ENCODE peak calls at places on chromosomes 12 and 14, in five cellular contexts. O is mammary epithelial cell, Y is right lobe of liver, T is body of pancreas, K is DND-41. M is an unnamed sample.

GRCh38 chr14:67396381-67396965 is 15.5 kb downstream of the PLEK2 start:
- DNase-seq in K (no peak), T (no peak), Y (no peak), O (no peak), M (no peak)

GRCh38 chr12:42759622-42760273 is 170.2 kb upstream of the PRICKLE1 start:
- DNase-seq in Y (peak; percentile 46), K (no peak), O (no peak), T (peak; percentile 84), M (no peak)

GRCh38 chr12:131112690-131113290 is 159.1 kb downstream of the ADGRD1 start:
- DNase-seq in T (no peak), Y (no peak), K (no peak), O (no peak), M (no peak)

GRCh38 chr12:122082621-122083356 is 4.2 kb downstream of the MLXIP start:
- DNase-seq in K (no peak), T (no peak), O (no peak), Y (no peak), M (no peak)

GRCh38 chr12:124940393-124941169 is 26.1 kb upstream of the UBC start:
- DNase-seq in Y (peak; percentile 86), K (peak; percentile 91), T (peak; percentile 89), O (peak; percentile 88), M (peak; percentile 79)

GRCh38 chr14:71165121-71165574 is 257.9 kb downstream of the PCNX1 start:
- DNase-seq in Y (no peak), O (peak; percentile 35), T (peak; percentile 13), K (no peak), M (no peak)

GRCh38 chr14:52380294-52380693 is 66.2 kb downstream of the PTGER2 start:
- DNase-seq in K (no peak), Y (no peak), T (no peak), O (peak; percentile 82), M (no peak)

GRCh38 chr14:28867571-28867970 is 101.0 kb downstream of the FOXG1 start:
- DNase-seq in T (no peak), O (no peak), Y (no peak), K (no peak), M (no peak)

GRCh38 chr12:10607885-10608458 is 5.4 kb downstream of the MAGOHB start:
- DNase-seq in O (no peak), K (peak; percentile 18), T (no peak), Y (no peak), M (no peak)

GRCh38 chr14:31441273-31442110 is 15.8 kb downstream of the DTD2 start:
- DNase-seq in T (no peak), K (no peak), Y (no peak), O (no peak), M (no peak)

GRCh38 chr14:31449136-31449535 is 8.2 kb downstream of the DTD2 start:
- DNase-seq in K (no peak), Y (no peak), T (no peak), O (no peak), M (no peak)

GRCh38 chr14:31442284-31442683 is 15.0 kb downstream of the DTD2 start:
- DNase-seq in K (no peak), Y (no peak), O (no peak), T (no peak), M (no peak)

GRCh38 chr14:31449971-31450610 is 7.2 kb downstream of the DTD2 start:
- DNase-seq in K (no peak), O (peak; percentile 28), Y (no peak), T (no peak), M (no peak)

DNA sequence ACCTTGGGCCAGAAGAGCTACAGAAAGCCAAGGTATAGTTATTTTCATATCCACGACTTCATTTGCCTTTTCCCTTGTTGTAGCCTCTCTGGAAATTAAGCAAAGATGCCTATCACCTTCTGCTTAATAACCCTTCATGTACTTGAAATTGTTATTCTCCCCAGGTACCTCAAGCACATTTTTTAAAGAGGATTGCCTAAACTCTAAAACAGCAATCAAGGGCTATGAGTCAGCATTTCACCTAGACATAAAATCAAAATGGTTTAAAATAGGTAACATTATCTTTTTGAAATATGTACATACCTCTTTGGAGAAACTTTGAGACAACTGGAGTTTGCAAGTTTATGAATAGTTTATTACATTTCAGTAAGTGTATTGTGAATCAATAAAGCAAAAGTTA is 11.6 kb downstream of the DTD2 start:
- DNase-seq in K (no peak), Y (no peak), O (no peak), T (no peak), M (no peak)
- H3K4me3 ChIP-seq in K (no peak overlapping the region), Y (no peak overlapping the region), O (no peak overlapping the region), T (no peak overlapping the region), M (no peak overlapping the region)

GRCh38 chr14:93065272-93065730 is 50.4 kb downstream of the ITPK1 start:
- DNase-seq in K (no peak), T (no peak), O (no peak), Y (no peak), M (no peak)
- H3K27ac ChIP-seq in K (no peak overlapping the region), T (no peak overlapping the region), O (no peak overlapping the region), Y (no peak overlapping the region), M (peak overlapping the region; percentile 33)

GRCh38 chr14:54650331-54651017 is 83.5 kb downstream of the SAMD4A start:
- DNase-seq in K (no peak), Y (no peak), O (peak; percentile 75), T (peak; percentile 58), M (no peak)

GRCh38 chr14:54646576-54647130 is 79.7 kb downstream of the SAMD4A start:
- DNase-seq in T (no peak), Y (no peak), K (no peak), O (no peak), M (no peak)

GRCh38 chr14:54643696-54644176 is 76.8 kb downstream of the SAMD4A start:
- DNase-seq in Y (no peak), T (no peak), K (no peak), O (no peak), M (no peak)

GRCh38 chr14:54651018-54651351 is 84.1 kb downstream of the SAMD4A start:
- DNase-seq in Y (no peak), K (no peak), T (no peak), O (no peak), M (no peak)

GRCh38 chr14:54647378-54647777 is 80.5 kb downstream of the SAMD4A start:
- DNase-seq in O (no peak), Y (no peak), T (no peak), K (no peak), M (no peak)
- H3K4me1 ChIP-seq in O (peaks cover 23% of the 10 kb centered on the region), Y (no peaks in the 10 kb centered on the region), T (no peaks in the 10 kb centered on the region), K (no peaks in the 10 kb centered on the region), M (no peaks in the 10 kb centered on the region)

GRCh38 chr14:24940213-24940783 is 109.6 kb downstream of the STXBP6 start:
- DNase-seq in T (no peak), Y (no peak), K (no peak), O (no peak), M (no peak)
- H3K4me3 ChIP-seq in T (no peak overlapping the region), Y (no peak overlapping the region), K (no peak overlapping the region), O (no peak overlapping the region), M (no peak overlapping the region)

GRCh38 chr12:116320839-116321238 is 43.3 kb upstream of the MED13L start:
- DNase-seq in O (peak; percentile 6), Y (no peak), K (no peak), T (no peak), M (no peak)
- H3K27ac ChIP-seq in O (peak overlapping the region; percentile 86), Y (no peak overlapping the region), K (no peak overlapping the region), T (no peak overlapping the region), M (no peak overlapping the region)

DNA sequence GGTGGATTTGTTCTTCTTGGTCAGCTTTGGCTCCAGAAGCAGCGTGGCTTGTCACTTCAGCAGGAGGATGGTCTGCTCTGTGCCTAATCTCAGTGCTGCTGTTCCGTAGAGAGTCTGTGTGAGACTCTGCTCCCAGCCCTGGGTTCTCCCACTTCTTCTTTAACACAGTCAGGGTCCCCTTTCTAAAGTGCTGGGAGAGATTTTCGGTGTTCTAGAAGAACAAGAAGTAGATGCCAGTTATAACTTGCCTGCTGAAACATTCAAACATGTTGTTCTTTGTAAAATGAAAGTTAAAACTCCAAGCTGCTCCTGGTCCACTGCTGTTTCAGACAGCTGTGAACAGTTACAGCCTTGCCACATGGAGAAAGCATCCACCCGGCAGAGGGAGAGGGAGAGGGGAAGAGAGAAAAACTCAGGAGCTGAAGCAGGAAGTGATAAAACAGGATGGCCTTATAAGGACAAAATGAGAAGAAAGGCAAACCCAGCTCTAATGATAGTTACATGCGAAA is 55.2 kb upstream of the CERS5 start:
- DNase-seq in Y (no peak), K (peak; percentile 61), T (peak; percentile 36), O (peak; percentile 86), M (peak; percentile 42)
- H3K4me1 ChIP-seq in Y (no peaks in the 10 kb centered on the region), K (peaks cover 54% of the 10 kb centered on the region), T (peaks cover 12% of the 10 kb centered on the region), O (peaks cover 38% of the 10 kb centered on the region), M (peaks cover 23% of the 10 kb centered on the region)

GRCh38 chr12:87280356-87280755 is 748.8 kb downstream of the C12orf50 start:
- DNase-seq in O (no peak), T (no peak), Y (no peak), K (no peak), M (no peak)

GRCh38 chr12:87283111-87283510 is 746.1 kb downstream of the C12orf50 start:
- DNase-seq in Y (no peak), K (no peak), O (no peak), T (no peak), M (no peak)

DNA sequence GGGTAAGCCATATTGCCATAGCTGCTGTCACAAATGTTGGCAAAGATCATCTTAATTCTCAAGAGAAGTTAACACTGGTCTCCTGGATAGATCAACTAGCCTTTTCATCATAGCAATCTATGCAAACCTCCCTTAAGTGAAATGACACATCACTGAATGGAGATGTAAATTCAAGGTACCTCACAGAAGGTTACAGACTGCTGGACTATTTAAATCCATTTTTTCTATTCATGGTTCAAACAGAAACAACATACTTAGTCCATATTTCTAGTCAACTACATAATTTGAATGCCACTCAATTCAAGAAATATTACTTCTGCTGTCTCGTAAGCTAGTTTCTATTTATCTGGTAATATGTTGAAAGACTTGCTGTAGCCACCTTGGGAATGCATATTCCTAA is 748.3 kb downstream of the C12orf50 start:
- DNase-seq in O (no peak), T (no peak), K (no peak), Y (no peak), M (no peak)
- H3K4me3 ChIP-seq in O (no peak overlapping the region), T (no peak overlapping the region), K (no peak overlapping the region), Y (no peak overlapping the region), M (no peak overlapping the region)

DNA sequence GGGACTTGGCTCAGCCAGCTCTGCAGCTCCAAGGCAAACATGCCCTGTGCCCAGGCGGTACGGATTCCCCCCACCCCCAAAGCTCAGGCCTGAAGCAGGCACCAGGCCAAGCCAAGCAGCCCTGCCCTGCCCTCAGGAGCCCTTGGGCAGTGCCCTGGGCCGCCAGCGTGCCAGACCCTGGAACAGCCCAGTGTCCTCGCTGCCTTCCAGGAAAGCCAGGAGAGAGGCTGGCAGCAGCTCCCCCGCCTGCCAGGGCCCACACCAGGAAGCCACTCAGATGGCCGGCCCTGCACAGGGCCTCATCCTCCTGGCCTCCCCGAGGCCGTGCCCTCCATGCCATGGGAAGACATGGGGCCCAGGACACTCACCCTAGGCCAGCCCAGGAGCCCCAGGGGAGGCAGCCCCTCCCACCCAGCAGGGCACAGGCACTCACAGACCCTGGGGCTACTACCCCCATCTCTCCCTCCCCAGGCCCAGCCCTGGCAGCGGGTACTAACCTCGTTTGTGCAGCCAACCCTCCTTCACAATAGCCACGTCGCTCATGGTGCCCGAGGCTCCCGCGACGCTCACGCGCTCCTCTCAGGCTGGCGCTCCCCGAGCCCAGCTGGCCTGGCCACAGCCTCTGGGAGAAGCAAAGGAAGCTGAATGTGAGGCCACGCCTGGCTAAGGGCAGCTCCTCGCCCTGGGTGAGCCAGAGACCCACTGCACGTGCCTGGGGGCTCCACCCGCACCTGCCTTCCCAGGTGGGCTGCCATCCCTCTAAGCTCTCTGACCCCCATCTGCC is 3.3 kb downstream of the AKT1 start:
- DNase-seq in O (no peak), K (no peak), T (peak; percentile 89), Y (peak; percentile 96), M (no peak)
- H3K27ac ChIP-seq in O (no peak overlapping the region), K (peak overlapping the region; percentile 22), T (peak overlapping the region; percentile 60), Y (peak overlapping the region; percentile 67), M (no peak overlapping the region)